ENCODE peak calls at places on chromosomes 2 and 18, in eight cellular contexts. One of them, this sample, is unnamed.

GRCh38 chr2:61411109-61411508 is 59.8 kb downstream of the USP34 start:
- DNase-seq in kidney tubule cell: no peak
- DNase-seq in small intestine: peak; percentile 31
- DNase-seq in right cardiac atrium: no peak
- DNase-seq in amniotic stem cell: no peak
- DNase-seq in anterior cingulate cortex: no peak
- DNase-seq in hypothalamus: no peak
- DNase-seq in H9: no peak
- DNase-seq in this sample: no peak

GRCh38 chr2:168355110-168355509 is 101.0 kb upstream of the CERS6 start:
- DNase-seq in H9: no peak
- DNase-seq in right cardiac atrium: no peak
- DNase-seq in anterior cingulate cortex: no peak
- DNase-seq in kidney tubule cell: no peak
- DNase-seq in amniotic stem cell: no peak
- DNase-seq in small intestine: no peak
- DNase-seq in hypothalamus: no peak
- DNase-seq in this sample: no peak

GRCh38 chr2:26562811-26563645 is 78.1 kb downstream of the CIB4 start:
- DNase-seq in anterior cingulate cortex: peak; percentile 9
- DNase-seq in kidney tubule cell: peak; percentile 74
- DNase-seq in small intestine: peak; percentile 7
- DNase-seq in right cardiac atrium: no peak
- DNase-seq in H9: no peak
- DNase-seq in amniotic stem cell: no peak
- DNase-seq in hypothalamus: peak; percentile 51
- DNase-seq in this sample: no peak

GRCh38 chr2:44715671-44716077 is 225.8 kb upstream of the SIX3 start:
- DNase-seq in kidney tubule cell: peak; percentile 45
- DNase-seq in H9: peak; percentile 50
- DNase-seq in right cardiac atrium: no peak
- DNase-seq in amniotic stem cell: peak; percentile 15
- DNase-seq in small intestine: no peak
- DNase-seq in anterior cingulate cortex: no peak
- DNase-seq in hypothalamus: no peak
- DNase-seq in this sample: peak; percentile 1

GRCh38 chr18:52183107-52183506 is 156.9 kb upstream of the DCC start:
- DNase-seq in anterior cingulate cortex: no peak
- DNase-seq in small intestine: no peak
- DNase-seq in right cardiac atrium: no peak
- DNase-seq in hypothalamus: no peak
- DNase-seq in H9: no peak
- DNase-seq in amniotic stem cell: no peak
- DNase-seq in kidney tubule cell: no peak
- DNase-seq in this sample: no peak

GRCh38 chr18:74337155-74337911 is 21.7 kb downstream of the C18orf63 start:
- DNase-seq in small intestine: no peak
- DNase-seq in H9: no peak
- DNase-seq in right cardiac atrium: no peak
- DNase-seq in kidney tubule cell: no peak
- DNase-seq in hypothalamus: no peak
- DNase-seq in anterior cingulate cortex: no peak
- DNase-seq in amniotic stem cell: no peak
- DNase-seq in this sample: no peak

GRCh38 chr2:30481323-30481800 is 34.3 kb downstream of the LCLAT1 start:
- DNase-seq in small intestine: peak; percentile 46
- DNase-seq in anterior cingulate cortex: no peak
- DNase-seq in kidney tubule cell: peak; percentile 3
- DNase-seq in amniotic stem cell: no peak
- DNase-seq in right cardiac atrium: peak; percentile 65
- DNase-seq in hypothalamus: peak; percentile 2
- DNase-seq in H9: no peak
- DNase-seq in this sample: no peak

GRCh38 chr2:217058791-217059755 is 199.2 kb upstream of the TNP1 start:
- DNase-seq in anterior cingulate cortex: no peak
- DNase-seq in kidney tubule cell: peak; percentile 84
- DNase-seq in amniotic stem cell: no peak
- DNase-seq in H9: no peak
- DNase-seq in hypothalamus: no peak
- DNase-seq in small intestine: no peak
- DNase-seq in right cardiac atrium: no peak
- DNase-seq in this sample: no peak

GRCh38 chr2:240564191-240564570 is 4.0 kb downstream of the DUSP28 start:
- DNase-seq in small intestine: no peak
- DNase-seq in hypothalamus: no peak
- DNase-seq in right cardiac atrium: peak; percentile 36
- DNase-seq in amniotic stem cell: no peak
- DNase-seq in anterior cingulate cortex: no peak
- DNase-seq in kidney tubule cell: no peak
- DNase-seq in H9: peak; percentile 14
- DNase-seq in this sample: no peak

GRCh38 chr2:158315803-158316413 is 140.6 kb downstream of the CCDC148 start:
- DNase-seq in small intestine: no peak
- DNase-seq in kidney tubule cell: no peak
- DNase-seq in H9: no peak
- DNase-seq in anterior cingulate cortex: no peak
- DNase-seq in hypothalamus: no peak
- DNase-seq in right cardiac atrium: no peak
- DNase-seq in amniotic stem cell: no peak
- DNase-seq in this sample: no peak

GRCh38 chr2:223548194-223548593 is 54.0 kb downstream of the SCG2 start:
- DNase-seq in amniotic stem cell: no peak
- DNase-seq in H9: no peak
- DNase-seq in small intestine: no peak
- DNase-seq in anterior cingulate cortex: no peak
- DNase-seq in right cardiac atrium: no peak
- DNase-seq in kidney tubule cell: no peak
- DNase-seq in hypothalamus: no peak
- DNase-seq in this sample: no peak

GRCh38 chr18:76772665-76773064 is 49.7 kb upstream of the ZNF236 start:
- DNase-seq in small intestine: no peak
- DNase-seq in anterior cingulate cortex: no peak
- DNase-seq in hypothalamus: no peak
- DNase-seq in right cardiac atrium: no peak
- DNase-seq in amniotic stem cell: no peak
- DNase-seq in kidney tubule cell: no peak
- DNase-seq in H9: no peak
- DNase-seq in this sample: no peak

GRCh38 chr2:106886916-106887758 is 1.2 kb upstream of the ST6GAL2 start:
- DNase-seq in H9: peak; percentile 78
- DNase-seq in small intestine: no peak
- DNase-seq in right cardiac atrium: peak; percentile 68
- DNase-seq in kidney tubule cell: peak; percentile 79
- DNase-seq in anterior cingulate cortex: peak; percentile 66
- DNase-seq in amniotic stem cell: no peak
- DNase-seq in hypothalamus: no peak
- DNase-seq in this sample: peak; percentile 31

GRCh38 chr2:232296766-232297525 is 81.6 kb upstream of the ALPP start:
- DNase-seq in amniotic stem cell: no peak
- DNase-seq in anterior cingulate cortex: no peak
- DNase-seq in right cardiac atrium: no peak
- DNase-seq in kidney tubule cell: peak; percentile 62
- DNase-seq in H9: no peak
- DNase-seq in small intestine: no peak
- DNase-seq in hypothalamus: no peak
- DNase-seq in this sample: no peak

GRCh38 chr2:44596537-44597320 is 235.0 kb downstream of the CAMKMT start:
- DNase-seq in small intestine: no peak
- DNase-seq in anterior cingulate cortex: no peak
- DNase-seq in amniotic stem cell: no peak
- DNase-seq in hypothalamus: no peak
- DNase-seq in kidney tubule cell: peak; percentile 33
- DNase-seq in H9: no peak
- DNase-seq in right cardiac atrium: no peak
- DNase-seq in this sample: no peak

GRCh38 chr2:133733856-133734255 is 165.6 kb upstream of the NCKAP5 start:
- DNase-seq in anterior cingulate cortex: no peak
- DNase-seq in hypothalamus: no peak
- DNase-seq in H9: no peak
- DNase-seq in small intestine: no peak
- DNase-seq in kidney tubule cell: peak; percentile 22
- DNase-seq in amniotic stem cell: no peak
- DNase-seq in right cardiac atrium: no peak
- DNase-seq in this sample: no peak

GRCh38 chr2:72138011-72138881 is 9.4 kb downstream of the CYP26B1 start:
- DNase-seq in kidney tubule cell: peak; percentile 47
- DNase-seq in H9: peak; percentile 26
- DNase-seq in right cardiac atrium: no peak
- DNase-seq in small intestine: peak; percentile 68
- DNase-seq in amniotic stem cell: no peak
- DNase-seq in hypothalamus: no peak
- DNase-seq in anterior cingulate cortex: no peak
- DNase-seq in this sample: no peak

GRCh38 chr2:114784890-114785583 is 342.6 kb downstream of the DPP10 start:
- DNase-seq in kidney tubule cell: no peak
- DNase-seq in amniotic stem cell: no peak
- DNase-seq in H9: no peak
- DNase-seq in small intestine: no peak
- DNase-seq in hypothalamus: no peak
- DNase-seq in anterior cingulate cortex: no peak
- DNase-seq in right cardiac atrium: no peak
- DNase-seq in this sample: no peak

GRCh38 chr2:24432121-24432520 is 58.9 kb upstream of the NCOA1 start:
- DNase-seq in hypothalamus: no peak
- DNase-seq in right cardiac atrium: no peak
- DNase-seq in anterior cingulate cortex: no peak
- DNase-seq in small intestine: no peak
- DNase-seq in H9: no peak
- DNase-seq in amniotic stem cell: no peak
- DNase-seq in kidney tubule cell: no peak
- DNase-seq in this sample: no peak